ENCODE peak calls at places on chromosome 22, in five cellular contexts. H, G, S, I and M are unnamed samples.
A peak's percentile ranks its signal among the peaks of the same experiment; 100 is the strongest.

GRCh38 chr22:32987081-32987631 is 71.0 kb downstream of the SYN3 start:
- DNase-seq in H (peak; percentile 7), G (no peak), S (no peak), I (peak; percentile 62), M (peak; percentile 42)

GRCh38 chr22:36226189-36226588 is 13.1 kb downstream of the APOL2 start:
- DNase-seq in H (no peak), G (no peak), S (no peak), I (no peak), M (no peak)

GRCh38 chr22:37021710-37022482 is 2.4 kb downstream of the MPST start:
- DNase-seq in H (peak; percentile 43), G (peak; percentile 54), S (peak; percentile 56), I (peak; percentile 69), M (no peak)

GRCh38 chr22:38258895-38259294 is 13.9 kb downstream of the TMEM184B start:
- DNase-seq in H (peak; percentile 78), G (peak; percentile 93), S (no peak), I (no peak), M (peak; percentile 93)

GRCh38 chr22:27816552-27816951 is 15.0 kb upstream of the MN1 start:
- DNase-seq in H (no peak), G (no peak), S (no peak), I (no peak), M (no peak)

GRCh38 chr22:27965547-27965946 is 46.5 kb upstream of the PITPNB start:
- DNase-seq in H (no peak), G (no peak), S (no peak), I (no peak), M (no peak)

GRCh38 chr22:17792289-17792688 is 18.0 kb upstream of the BID start:
- DNase-seq in H (no peak), G (no peak), S (no peak), I (peak; percentile 70), M (no peak)

GRCh38 chr22:31615940-31616314 is 46.1 kb downstream of the PISD start:
- DNase-seq in H (no peak), G (no peak), S (no peak), I (no peak), M (no peak)

GRCh38 chr22:38191746-38192474 is 9.9 kb upstream of the MAFF start:
- DNase-seq in H (no peak), G (no peak), S (no peak), I (no peak), M (no peak)

GRCh38 chr22:46797355-46797754 is 34.9 kb downstream of the TBC1D22A start:
- DNase-seq in H (peak; percentile 54), G (peak; percentile 43), S (no peak), I (no peak), M (no peak)
- TF ChIP-seq CTCF in H (peak; percentile 13), G (peak; percentile 13), S (peak; percentile 30), I (no peak), M (no peak)

GRCh38 chr22:44003776-44004460 is 20.2 kb upstream of the PARVB start:
- DNase-seq in H (no peak), G (no peak), S (peak; percentile 41), I (peak; percentile 66), M (no peak)
- TF ChIP-seq CTCF in H (no peak), G (peak; percentile 20), S (peak; percentile 33), I (no peak), M (no peak)

GRCh38 chr22:45192701-45193187 is 29.0 kb downstream of the NUP50 start:
- DNase-seq in H (no peak), G (no peak), S (no peak), I (peak; percentile 48), M (no peak)
- TF ChIP-seq CTCF in H (no peak), G (peak; percentile 11), S (no peak), I (no peak), M (no peak)

DNA sequence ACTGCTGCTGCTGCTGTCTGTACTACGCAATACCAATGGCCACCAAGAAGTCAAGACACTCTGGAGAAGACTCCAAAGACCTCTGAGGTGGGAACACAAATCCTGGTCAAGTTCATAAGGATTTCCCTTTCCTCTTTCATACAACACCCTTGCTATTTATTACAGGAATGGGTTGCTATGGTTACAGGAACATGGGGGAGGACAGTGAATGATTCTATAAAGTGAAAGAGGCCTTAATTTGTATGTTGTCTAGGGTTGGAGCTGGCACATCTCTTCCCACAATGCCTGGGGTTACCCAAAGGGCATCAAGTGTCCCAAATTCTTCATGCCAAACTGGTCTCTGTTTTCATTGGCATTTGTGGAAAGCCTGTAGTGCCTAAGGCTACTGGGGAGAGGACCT is 11.4 kb upstream of the SEC14L3 start:
- DNase-seq in H (no peak), G (peak; percentile 48), S (no peak), I (no peak), M (no peak)
- TF ChIP-seq CTCF in H (no peak), G (no peak), S (no peak), I (no peak), M (no peak)

DNA sequence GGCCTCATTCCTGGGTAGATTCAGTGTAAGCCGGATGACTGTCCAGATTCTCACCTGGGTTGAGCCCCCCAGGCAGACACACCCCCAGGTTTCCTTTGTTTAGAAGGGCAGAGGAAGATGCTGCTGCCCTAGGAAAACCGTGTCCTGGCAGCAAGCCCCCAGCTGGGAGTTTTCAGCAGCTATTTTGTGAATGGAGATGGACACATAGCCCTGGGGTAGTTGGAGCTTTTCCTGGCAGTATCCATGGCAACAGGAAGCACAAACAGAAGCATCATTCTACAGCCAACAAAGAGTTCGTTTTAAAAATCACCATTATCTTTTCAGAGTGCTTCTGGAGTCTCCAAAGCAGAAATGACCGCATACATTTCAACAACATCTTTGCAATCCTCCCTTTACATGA is 245.5 kb downstream of the BRD1 start:
- DNase-seq in H (no peak), G (no peak), S (no peak), I (no peak), M (no peak)
- TF ChIP-seq CTCF in H (no peak), G (no peak), S (no peak), I (no peak), M (no peak)

GRCh38 chr22:40009231-40009769 is 14.5 kb downstream of the FAM83F start:
- DNase-seq in H (no peak), G (no peak), S (peak; percentile 42), I (peak; percentile 63), M (no peak)

GRCh38 chr22:40009953-40010751 is 15.4 kb downstream of the FAM83F start:
- DNase-seq in H (no peak), G (no peak), S (no peak), I (no peak), M (no peak)

GRCh38 chr22:40010752-40011145 is 16.0 kb downstream of the FAM83F start:
- DNase-seq in H (no peak), G (no peak), S (no peak), I (no peak), M (no peak)

GRCh38 chr22:40007826-40008710 is 13.3 kb downstream of the FAM83F start:
- DNase-seq in H (no peak), G (no peak), S (no peak), I (no peak), M (no peak)

GRCh38 chr22:40008726-40009125 is 14.0 kb downstream of the FAM83F start:
- DNase-seq in H (no peak), G (no peak), S (no peak), I (no peak), M (no peak)
- TF ChIP-seq CTCF in H (no peak), G (no peak), S (no peak), I (no peak), M (no peak)

GRCh38 chr22:24501366-24502005 is 6.4 kb downstream of the UPB1 start:
- DNase-seq in H (no peak), G (no peak), S (no peak), I (no peak), M (no peak)

GRCh38 chr22:24499706-24500105 is 4.6 kb downstream of the UPB1 start:
- DNase-seq in H (no peak), G (no peak), S (no peak), I (no peak), M (no peak)

GRCh38 chr22:24502540-24502939 is 7.4 kb downstream of the UPB1 start:
- DNase-seq in H (no peak), G (no peak), S (no peak), I (no peak), M (no peak)

GRCh38 chr22:24498826-24499225 is 3.7 kb downstream of the UPB1 start:
- DNase-seq in H (no peak), G (no peak), S (peak; percentile 27), I (no peak), M (no peak)

DNA sequence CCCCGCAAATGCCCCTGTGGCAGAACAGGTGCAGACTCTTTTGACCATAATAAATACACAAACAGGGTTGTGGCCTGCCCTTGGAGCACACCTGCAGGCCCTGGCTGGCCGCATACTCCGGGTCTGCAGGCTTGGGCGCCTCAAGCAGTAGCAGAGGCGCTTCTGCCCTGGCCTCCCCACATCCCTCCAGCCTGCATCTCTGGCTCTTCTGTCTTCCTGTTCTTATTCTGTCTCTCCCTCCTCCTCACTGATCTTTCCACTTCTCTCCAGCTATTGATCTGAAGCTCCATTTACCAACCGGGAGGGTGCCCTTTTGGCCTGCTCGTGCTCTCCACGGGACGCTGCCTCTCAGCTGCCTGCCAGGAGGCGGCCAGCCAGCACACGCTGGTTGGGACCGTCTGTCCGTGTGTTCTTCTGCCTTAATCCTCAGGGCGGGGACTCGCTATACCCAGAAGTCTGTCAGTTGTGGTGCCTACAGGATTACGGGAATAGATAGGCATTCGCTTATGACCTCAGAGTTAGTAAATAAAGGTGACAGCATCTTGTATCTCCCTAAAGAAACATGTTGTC is 5.2 kb downstream of the UPB1 start:
- DNase-seq in H (no peak), G (no peak), S (no peak), I (no peak), M (no peak)
- TF ChIP-seq CTCF in H (no peak), G (no peak), S (no peak), I (no peak), M (no peak)